ENCODE peak calls at places on chromosomes 1 and 21, in seven cellular contexts. One of them, this sample, is unnamed.

GRCh38 chr21:20649231-20649630 is 349.0 kb upstream of the NCAM2 start:
- DNase-seq in IMR-90: no peak
- DNase-seq in H9: no peak
- DNase-seq in glutamatergic neuron: no peak
- DNase-seq in GM06990: no peak
- DNase-seq in nephron progenitor cell: no peak
- DNase-seq in DND-41: no peak
- DNase-seq in this sample: no peak

GRCh38 chr1:58814251-58815068 is 30.6 kb upstream of the JUN start:
- DNase-seq in IMR-90: peak
- DNase-seq in H9: peak
- DNase-seq in glutamatergic neuron: peak
- DNase-seq in GM06990: peak
- DNase-seq in nephron progenitor cell: peak
- DNase-seq in DND-41: no peak
- DNase-seq in this sample: peak

GRCh38 chr21:35025206-35026152 is 23.6 kb downstream of the RUNX1 start:
- DNase-seq in IMR-90: no peak
- DNase-seq in H9: no peak
- DNase-seq in glutamatergic neuron: no peak
- DNase-seq in GM06990: no peak
- DNase-seq in nephron progenitor cell: no peak
- DNase-seq in DND-41: no peak
- DNase-seq in this sample: no peak

GRCh38 chr1:41738010-41738409 is 180.7 kb downstream of the HIVEP3 start:
- DNase-seq in IMR-90: no peak
- DNase-seq in H9: no peak
- DNase-seq in glutamatergic neuron: no peak
- DNase-seq in GM06990: no peak
- DNase-seq in nephron progenitor cell: no peak
- DNase-seq in DND-41: no peak
- DNase-seq in this sample: no peak

GRCh38 chr1:239682945-239683344 is 296.6 kb downstream of the CHRM3 start:
- DNase-seq in IMR-90: no peak
- DNase-seq in H9: no peak
- DNase-seq in glutamatergic neuron: no peak
- DNase-seq in GM06990: no peak
- DNase-seq in nephron progenitor cell: no peak
- DNase-seq in DND-41: no peak
- DNase-seq in this sample: no peak

GRCh38 chr1:21909286-21909759 is 27.8 kb downstream of the HSPG2 start:
- DNase-seq in IMR-90: peak
- DNase-seq in H9: no peak
- DNase-seq in glutamatergic neuron: no peak
- DNase-seq in GM06990: no peak
- DNase-seq in nephron progenitor cell: no peak
- DNase-seq in DND-41: no peak
- DNase-seq in this sample: no peak

GRCh38 chr1:203769505-203770343 is 4.7 kb downstream of the LAX1 start:
- DNase-seq in IMR-90: peak
- DNase-seq in H9: no peak
- DNase-seq in glutamatergic neuron: no peak
- DNase-seq in GM06990: no peak
- DNase-seq in nephron progenitor cell: peak
- DNase-seq in DND-41: no peak
- DNase-seq in this sample: no peak

GRCh38 chr1:54239603-54240002 is 39.6 kb downstream of the MRPL37 start:
- DNase-seq in IMR-90: no peak
- DNase-seq in H9: no peak
- DNase-seq in glutamatergic neuron: no peak
- DNase-seq in GM06990: no peak
- DNase-seq in nephron progenitor cell: no peak
- DNase-seq in DND-41: no peak
- DNase-seq in this sample: no peak

GRCh38 chr1:185224132-185224531 is 67.2 kb downstream of the SWT1 start:
- DNase-seq in IMR-90: no peak
- DNase-seq in H9: no peak
- DNase-seq in glutamatergic neuron: no peak
- DNase-seq in GM06990: no peak
- DNase-seq in nephron progenitor cell: no peak
- DNase-seq in DND-41: no peak
- DNase-seq in this sample: no peak

GRCh38 chr1:231872461-231872910 is 245.9 kb downstream of the DISC1 start:
- DNase-seq in IMR-90: peak
- DNase-seq in H9: no peak
- DNase-seq in glutamatergic neuron: no peak
- DNase-seq in GM06990: no peak
- DNase-seq in nephron progenitor cell: no peak
- DNase-seq in DND-41: no peak
- DNase-seq in this sample: no peak

GRCh38 chr1:12302798-12303447 is 73.1 kb downstream of the VPS13D start:
- DNase-seq in IMR-90: peak
- DNase-seq in H9: no peak
- DNase-seq in glutamatergic neuron: no peak
- DNase-seq in GM06990: no peak
- DNase-seq in nephron progenitor cell: no peak
- DNase-seq in DND-41: no peak
- DNase-seq in this sample: no peak

GRCh38 chr1:198253668-198254067 is 96.9 kb downstream of the NEK7 start:
- DNase-seq in IMR-90: peak
- DNase-seq in H9: no peak
- DNase-seq in glutamatergic neuron: no peak
- DNase-seq in GM06990: peak
- DNase-seq in nephron progenitor cell: no peak
- DNase-seq in DND-41: no peak
- DNase-seq in this sample: peak

GRCh38 chr1:34985063-34985770 is at the start of gene TMEM35B:
- DNase-seq in IMR-90: peak
- DNase-seq in H9: peak
- DNase-seq in glutamatergic neuron: peak
- DNase-seq in GM06990: peak
- DNase-seq in nephron progenitor cell: peak
- DNase-seq in DND-41: peak
- DNase-seq in this sample: peak

GRCh38 chr1:161209790-161210409 is 5.2 kb upstream of the FCER1G start:
- DNase-seq in IMR-90: peak
- DNase-seq in H9: peak
- DNase-seq in glutamatergic neuron: peak
- DNase-seq in GM06990: peak
- DNase-seq in nephron progenitor cell: peak
- DNase-seq in DND-41: peak
- DNase-seq in this sample: peak

GRCh38 chr1:64330839-64331238 is 127.4 kb downstream of the UBE2U start:
- DNase-seq in IMR-90: no peak
- DNase-seq in H9: no peak
- DNase-seq in glutamatergic neuron: no peak
- DNase-seq in GM06990: no peak
- DNase-seq in nephron progenitor cell: no peak
- DNase-seq in DND-41: no peak
- DNase-seq in this sample: no peak

GRCh38 chr1:229988534-229988933 is 78.5 kb upstream of the GALNT2 start:
- DNase-seq in IMR-90: no peak
- DNase-seq in H9: no peak
- DNase-seq in glutamatergic neuron: no peak
- DNase-seq in GM06990: no peak
- DNase-seq in nephron progenitor cell: no peak
- DNase-seq in DND-41: no peak
- DNase-seq in this sample: no peak

GRCh38 chr21:36291509-36291908 is 28.5 kb upstream of the MORC3 start:
- DNase-seq in IMR-90: no peak
- DNase-seq in H9: no peak
- DNase-seq in glutamatergic neuron: no peak
- DNase-seq in GM06990: no peak
- DNase-seq in nephron progenitor cell: no peak
- DNase-seq in DND-41: no peak
- DNase-seq in this sample: no peak
- TF ChIP-seq CTCF in IMR-90: no peak
- TF ChIP-seq CTCF in H9: no peak
- TF ChIP-seq CTCF in glutamatergic neuron: no peak
- TF ChIP-seq CTCF in GM06990: no peak
- TF ChIP-seq CTCF in nephron progenitor cell: no peak
- TF ChIP-seq CTCF in DND-41: no peak
- TF ChIP-seq CTCF in this sample: no peak

GRCh38 chr21:30072496-30072895 is 94.1 kb downstream of the CLDN17 start:
- DNase-seq in IMR-90: no peak
- DNase-seq in H9: peak
- DNase-seq in glutamatergic neuron: peak
- DNase-seq in GM06990: no peak
- DNase-seq in nephron progenitor cell: peak
- DNase-seq in DND-41: no peak
- DNase-seq in this sample: no peak
- TF ChIP-seq CTCF in IMR-90: no peak
- TF ChIP-seq CTCF in H9: peak
- TF ChIP-seq CTCF in glutamatergic neuron: no peak
- TF ChIP-seq CTCF in GM06990: no peak
- TF ChIP-seq CTCF in nephron progenitor cell: peak
- TF ChIP-seq CTCF in DND-41: peak
- TF ChIP-seq CTCF in this sample: no peak

DNA sequence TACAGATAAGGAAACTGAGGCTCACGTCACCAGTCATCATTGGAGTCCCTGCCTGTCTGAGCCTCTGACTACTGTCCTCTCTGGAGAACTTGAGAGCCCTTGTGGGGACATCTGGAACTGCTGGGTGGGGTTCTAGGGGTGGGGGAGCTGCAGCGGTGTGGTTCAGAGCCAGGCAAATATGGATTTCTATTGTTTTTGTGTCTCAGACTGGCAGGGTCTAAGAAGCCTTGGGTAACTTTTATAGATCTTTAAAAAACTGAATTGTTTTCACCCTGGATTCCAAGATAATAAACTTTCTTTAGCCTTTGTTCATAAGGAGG is 46.9 kb downstream of the IER5 start:
- DNase-seq in IMR-90: no peak
- DNase-seq in H9: no peak
- DNase-seq in glutamatergic neuron: no peak
- DNase-seq in GM06990: peak
- DNase-seq in nephron progenitor cell: no peak
- DNase-seq in DND-41: peak
- DNase-seq in this sample: no peak
- TF ChIP-seq CTCF in IMR-90: peak
- TF ChIP-seq CTCF in H9: peak
- TF ChIP-seq CTCF in glutamatergic neuron: no peak
- TF ChIP-seq CTCF in GM06990: peak
- TF ChIP-seq CTCF in nephron progenitor cell: peak
- TF ChIP-seq CTCF in DND-41: peak
- TF ChIP-seq CTCF in this sample: peak

GRCh38 chr1:181674617-181675016 is 191.3 kb downstream of the CACNA1E start:
- DNase-seq in IMR-90: no peak
- DNase-seq in H9: no peak
- DNase-seq in glutamatergic neuron: no peak
- DNase-seq in GM06990: no peak
- DNase-seq in nephron progenitor cell: no peak
- DNase-seq in DND-41: no peak
- DNase-seq in this sample: no peak
- TF ChIP-seq CTCF in IMR-90: no peak
- TF ChIP-seq CTCF in H9: peak
- TF ChIP-seq CTCF in glutamatergic neuron: no peak
- TF ChIP-seq CTCF in GM06990: no peak
- TF ChIP-seq CTCF in nephron progenitor cell: no peak
- TF ChIP-seq CTCF in DND-41: peak
- TF ChIP-seq CTCF in this sample: no peak

This sample was measured in GM13977.